ENCODE peak calls at places on chromosomes 3 and 15, in five cellular contexts. G is HCT116, Q is stomach, T is SK-N-SH, U is HepG2. W is an unnamed sample.

GRCh38 chr3:114435733-114436132 is 141.9 kb downstream of the TIGIT start:
- DNase-seq in G (no peak), Q (no peak), T (no peak), U (no peak), W (no peak)

GRCh38 chr3:31996195-31996594 is 14.6 kb downstream of the ZNF860 start:
- DNase-seq in G (no peak), Q (no peak), T (no peak), U (no peak), W (no peak)

GRCh38 chr3:109643590-109643989 is 306.2 kb upstream of the DPPA4 start:
- DNase-seq in G (peak; percentile 70), Q (no peak), T (no peak), U (peak; percentile 4), W (no peak)

GRCh38 chr3:156233875-156234274 is 113.5 kb downstream of the KCNAB1 start:
- DNase-seq in G (no peak), Q (no peak), T (no peak), U (no peak), W (no peak)

GRCh38 chr3:142623209-142623608 is 27.0 kb downstream of the PLS1 start:
- DNase-seq in G (no peak), Q (no peak), T (no peak), U (no peak), W (no peak)

GRCh38 chr3:52518723-52519444 is 14.8 kb downstream of the NT5DC2 start:
- DNase-seq in G (no peak), Q (peak; percentile 58), T (peak; percentile 77), U (no peak), W (no peak)

GRCh38 chr3:112514527-112515128 is 15.4 kb upstream of the BTLA start:
- DNase-seq in G (no peak), Q (no peak), T (no peak), U (no peak), W (no peak)

GRCh38 chr3:192916455-192917257 is 1.0 kb downstream of the MB21D2 start:
- DNase-seq in G (no peak), Q (peak; percentile 63), T (peak; percentile 68), U (peak; percentile 24), W (peak; percentile 5)

GRCh38 chr15:63826513-63826912 is 7.2 kb downstream of the HERC1 start:
- DNase-seq in G (no peak), Q (no peak), T (no peak), U (no peak), W (no peak)

GRCh38 chr3:72271215-72271614 is 486.3 kb upstream of the PROK2 start:
- DNase-seq in G (no peak), Q (no peak), T (no peak), U (no peak), W (no peak)

GRCh38 chr15:50182233-50183013 is 427 bp downstream of the SLC27A2 start:
- DNase-seq in G (peak; percentile 8), Q (peak; percentile 33), T (peak; percentile 85), U (no peak), W (peak; percentile 50)

GRCh38 chr3:49703443-49703927 is 14.1 kb downstream of the RNF123 start:
- DNase-seq in G (peak; percentile 22), Q (peak; percentile 71), T (peak; percentile 92), U (peak; percentile 60), W (no peak)

GRCh38 chr3:81728766-81729544 is 32.5 kb downstream of the GBE1 start:
- DNase-seq in G (no peak), Q (no peak), T (no peak), U (no peak), W (no peak)

GRCh38 chr15:69328739-69329138 is 30.0 kb downstream of the PAQR5 start:
- DNase-seq in G (no peak), Q (no peak), T (no peak), U (no peak), W (no peak)

GRCh38 chr15:97959738-97960363 is 652 bp upstream of the ARRDC4 start:
- DNase-seq in G (peak; percentile 15), Q (no peak), T (no peak), U (no peak), W (no peak)

GRCh38 chr15:97963779-97964178 is 3.3 kb downstream of the ARRDC4 start:
- DNase-seq in G (no peak), Q (no peak), T (no peak), U (no peak), W (no peak)

GRCh38 chr15:97962263-97962662 is 1.8 kb downstream of the ARRDC4 start:
- DNase-seq in G (no peak), Q (no peak), T (no peak), U (peak; percentile 35), W (no peak)

GRCh38 chr15:97960364-97961066 is at the start of gene ARRDC4:
- DNase-seq in G (peak; percentile 99), Q (peak; percentile 100), T (peak; percentile 93), U (peak; percentile 98), W (peak; percentile 99)

GRCh38 chr15:97961067-97961954 is 808 bp downstream of the ARRDC4 start:
- DNase-seq in G (peak; percentile 1), Q (peak; percentile 53), T (peak; percentile 56), U (peak; percentile 2), W (no peak)
- TF ChIP-seq POLR2AphosphoS5 in G (peak; percentile 22), Q (no peak), T (no peak), U (no peak), W (no peak)

GRCh38 chr3:55481067-55481917 is 5.8 kb downstream of the WNT5A start:
- DNase-seq in G (no peak), Q (no peak), T (peak; percentile 83), U (no peak), W (no peak)
- H3K4me3 ChIP-seq in G (no peak overlapping the region), Q (peak overlapping the region; percentile 34), T (peak overlapping the region; percentile 68), U (no peak overlapping the region), W (no peak overlapping the region)

GRCh38 chr3:16317561-16317945 is 52.5 kb downstream of the OXNAD1 start:
- DNase-seq in G (no peak), Q (no peak), T (no peak), U (no peak), W (no peak)

GRCh38 chr3:16316847-16317560 is 52.0 kb downstream of the OXNAD1 start:
- DNase-seq in G (no peak), Q (no peak), T (no peak), U (no peak), W (no peak)

GRCh38 chr3:16318216-16318615 is 53.2 kb downstream of the OXNAD1 start:
- DNase-seq in G (no peak), Q (no peak), T (no peak), U (no peak), W (no peak)

GRCh38 chr3:16315623-16316022 is 50.6 kb downstream of the OXNAD1 start:
- DNase-seq in G (no peak), Q (no peak), T (no peak), U (no peak), W (no peak)

GRCh38 chr3:16316396-16316795 is 51.4 kb downstream of the OXNAD1 start:
- DNase-seq in G (no peak), Q (no peak), T (no peak), U (no peak), W (no peak)
- TF ChIP-seq POLR2AphosphoS5 in G (no peak), Q (no peak), T (no peak), U (no peak), W (no peak)

DNA sequence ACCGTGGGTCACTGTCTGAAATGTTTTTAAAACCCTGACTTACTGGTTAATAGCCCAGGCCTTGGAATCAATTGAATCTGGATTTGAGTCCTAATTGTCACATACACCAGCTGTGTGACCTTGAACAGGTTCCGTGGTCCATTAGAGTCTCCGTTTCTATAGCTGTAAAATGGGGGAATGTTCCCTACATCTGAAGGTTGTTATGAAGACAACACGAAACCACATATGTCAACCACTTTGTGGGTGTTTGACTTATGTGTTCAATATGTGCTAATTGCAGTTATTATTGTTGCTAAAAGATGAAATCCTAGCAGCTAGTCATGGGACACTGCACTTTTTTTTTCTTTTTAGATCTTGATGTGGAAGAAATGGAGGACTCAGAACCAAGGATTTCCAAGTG is 35.3 kb downstream of the ZBTB38 start:
- DNase-seq in G (no peak), Q (no peak), T (no peak), U (no peak), W (no peak)
- H3K4me3 ChIP-seq in G (no peak overlapping the region), Q (peak overlapping the region; percentile 83), T (no peak overlapping the region), U (no peak overlapping the region), W (no peak overlapping the region)

GRCh38 chr3:11140054-11140712 is 14.1 kb upstream of the HRH1 start:
- DNase-seq in G (no peak), Q (peak; percentile 27), T (no peak), U (no peak), W (peak; percentile 82)
- TF ChIP-seq POLR2AphosphoS5 in G (peak; percentile 36), Q (no peak), T (no peak), U (no peak), W (peak; percentile 62)

GRCh38 chr3:55792010-55792409 is 304.9 kb upstream of the WNT5A start:
- DNase-seq in G (no peak), Q (no peak), T (no peak), U (no peak), W (no peak)

GRCh38 chr3:55790596-55791350 is 303.7 kb upstream of the WNT5A start:
- DNase-seq in G (no peak), Q (no peak), T (no peak), U (no peak), W (no peak)

GRCh38 chr3:55795296-55795695 is 308.2 kb upstream of the WNT5A start:
- DNase-seq in G (no peak), Q (no peak), T (no peak), U (no peak), W (no peak)

GRCh38 chr3:55789516-55789915 is 302.4 kb upstream of the WNT5A start:
- DNase-seq in G (no peak), Q (no peak), T (no peak), U (no peak), W (no peak)
- H3K4me3 ChIP-seq in G (no peak overlapping the region), Q (no peak overlapping the region), T (no peak overlapping the region), U (no peak overlapping the region), W (no peak overlapping the region)